ENCODE peak calls at places on chromosome 20, in four cellular contexts. J is tibial nerve, K is lung, F is fibroblast of mammary gland. D is an unnamed sample.

GRCh38 chr20:45358282-45359068 is 4.5 kb upstream of the SYS1 start:
- DNase-seq in F (peak), J (peak), K (peak), D (no peak)

GRCh38 chr20:63097336-63097831 is 90.6 kb upstream of the BHLHE23 start:
- DNase-seq in F (no peak), J (no peak), K (no peak), D (no peak)

GRCh38 chr20:19644085-19644484 is 114.0 kb upstream of the RIN2 start:
- DNase-seq in K (no peak), J (no peak), F (no peak), D (peak)

GRCh38 chr20:36855241-36855657 is 20.7 kb upstream of the TLDC2 start:
- DNase-seq in J (no peak), F (peak), K (no peak), D (no peak)

GRCh38 chr20:8376940-8377339 is 244.9 kb downstream of the PLCB1 start:
- DNase-seq in F (no peak), K (no peak), J (no peak), D (no peak)

GRCh38 chr20:25015986-25016385 is 23.4 kb upstream of the APMAP start:
- DNase-seq in J (no peak), K (no peak), F (no peak), D (no peak)

GRCh38 chr20:18059603-18060002 is 1.9 kb upstream of the OVOL2 start:
- DNase-seq in J (no peak), F (no peak), K (no peak), D (no peak)

GRCh38 chr20:33261465-33261864 is 21.5 kb upstream of the BPIFB1 start:
- DNase-seq in F (no peak), J (no peak), K (no peak), D (no peak)

GRCh38 chr20:34708621-34709043 is 4.5 kb downstream of the TP53INP2 start:
- DNase-seq in F (peak), K (peak), J (peak), D (peak)

GRCh38 chr20:48012401-48012974 is 227.2 kb upstream of the SULF2 start:
- DNase-seq in K (no peak), J (no peak), F (peak), D (peak)

GRCh38 chr20:33832113-33832853 is 21.1 kb downstream of the CHMP4B start:
- DNase-seq in K (no peak), J (no peak), F (peak), D (no peak)

GRCh38 chr20:2287504-2287903 is 8.3 kb upstream of the TGM3 start:
- DNase-seq in F (no peak), J (no peak), K (no peak), D (no peak)

GRCh38 chr20:43507150-43508080 is at the start of gene L3MBTL1:
- DNase-seq in J (no peak), F (peak), K (peak), D (peak)

GRCh38 chr20:34622821-34623451 is 54.0 kb downstream of the PIGU start:
- DNase-seq in J (no peak), F (no peak), K (no peak), D (no peak)

GRCh38 chr20:17749979-17750721 is 50.4 kb downstream of the BANF2 start:
- DNase-seq in J (peak), K (peak), F (peak), D (peak)

GRCh38 chr20:54633903-54634302 is 158.5 kb downstream of the DOK5 start:
- DNase-seq in F (no peak), K (no peak), J (no peak), D (no peak)

GRCh38 chr20:39518649-39519048 is 556.5 kb downstream of the DHX35 start:
- DNase-seq in F (peak), K (no peak), J (no peak), D (no peak)

GRCh38 chr20:61949714-61950630 is 115.7 kb downstream of the TAF4 start:
- DNase-seq in K (no peak), F (no peak), J (no peak), D (no peak)

GRCh38 chr20:62494537-62494936 is 18.7 kb upstream of the GATA5 start:
- DNase-seq in F (no peak), J (no peak), K (no peak), D (no peak)

GRCh38 chr20:61898405-61898804 is 167.3 kb downstream of the TAF4 start:
- DNase-seq in J (no peak), F (no peak), K (no peak), D (no peak)

GRCh38 chr20:62595491-62595890 is 46.8 kb upstream of the SLCO4A1 start:
- DNase-seq in F (peak), J (no peak), K (peak), D (peak)

GRCh38 chr20:32727663-32728062 is 15.6 kb downstream of the COMMD7 start:
- DNase-seq in J (no peak), K (no peak), F (peak), D (no peak)

GRCh38 chr20:24721891-24722530 is 227.1 kb upstream of the CST7 start:
- DNase-seq in F (no peak), J (no peak), K (peak), D (no peak)

GRCh38 chr20:44104807-44105517 is 82.0 kb downstream of the JPH2 start:
- DNase-seq in J (no peak), F (peak), K (no peak), D (peak)

GRCh38 chr20:32452776-32453466 is 94.8 kb downstream of the ASXL1 start:
- DNase-seq in J (no peak), K (no peak), F (no peak), D (no peak)

GRCh38 chr20:49187330-49188100 is 619 bp downstream of the STAU1 start:
- DNase-seq in K (peak), F (no peak), J (peak), D (peak)

GRCh38 chr20:25272223-25273000 is 24.5 kb downstream of the PYGB start:
- DNase-seq in J (no peak), F (peak), K (no peak), D (no peak)

GRCh38 chr20:33062105-33062629 is 8.5 kb downstream of the BPIFB3 start:
- DNase-seq in F (no peak), K (no peak), J (no peak), D (no peak)

GRCh38 chr20:51802170-51802745 is at the start of gene SALL4:
- DNase-seq in J (no peak), K (no peak), F (no peak), D (no peak)

GRCh38 chr20:5797165-5797564 is 47.0 kb downstream of the SHLD1 start:
- DNase-seq in K (no peak), J (no peak), F (no peak), D (no peak)

GRCh38 chr20:34522969-34523871 is 7.0 kb downstream of the DYNLRB1 start:
- DNase-seq in F (peak), K (peak), J (peak), D (peak)

GRCh38 chr20:35616465-35617396 is 1.1 kb downstream of the SPAG4 start:
- DNase-seq in K (peak), J (peak), F (peak), D (peak)

GRCh38 chr20:59173938-59174496 is 10.4 kb downstream of the ZNF831 start:
- DNase-seq in K (no peak), J (no peak), F (no peak), D (no peak)

GRCh38 chr20:48260370-48260769 is 475.1 kb upstream of the SULF2 start:
- DNase-seq in J (no peak), F (no peak), K (no peak), D (no peak)

GRCh38 chr20:8078528-8078914 is 53.5 kb upstream of the PLCB1 start:
- DNase-seq in J (no peak), K (no peak), F (no peak), D (no peak)

GRCh38 chr20:62642666-62643520 is 590 bp downstream of the SLCO4A1 start:
- DNase-seq in J (no peak), K (no peak), F (peak), D (peak)

GRCh38 chr20:9214676-9215075 is 145.8 kb downstream of the PLCB4 start:
- DNase-seq in F (peak), J (no peak), K (no peak), D (peak)

GRCh38 chr20:57522380-57522973 is 2.5 kb downstream of the CTCFL start:
- DNase-seq in J (no peak), K (no peak), F (no peak), D (no peak)

GRCh38 chr20:57523782-57524181 is 1.2 kb downstream of the CTCFL start:
- DNase-seq in J (no peak), K (no peak), F (no peak), D (no peak)

GRCh38 chr20:57525328-57526053 is 551 bp upstream of the CTCFL start:
- DNase-seq in F (no peak), K (no peak), J (no peak), D (no peak)

GRCh38 chr20:57526067-57526884 is 1.3 kb upstream of the CTCFL start:
- DNase-seq in J (no peak), F (no peak), K (no peak), D (no peak)

DNA sequence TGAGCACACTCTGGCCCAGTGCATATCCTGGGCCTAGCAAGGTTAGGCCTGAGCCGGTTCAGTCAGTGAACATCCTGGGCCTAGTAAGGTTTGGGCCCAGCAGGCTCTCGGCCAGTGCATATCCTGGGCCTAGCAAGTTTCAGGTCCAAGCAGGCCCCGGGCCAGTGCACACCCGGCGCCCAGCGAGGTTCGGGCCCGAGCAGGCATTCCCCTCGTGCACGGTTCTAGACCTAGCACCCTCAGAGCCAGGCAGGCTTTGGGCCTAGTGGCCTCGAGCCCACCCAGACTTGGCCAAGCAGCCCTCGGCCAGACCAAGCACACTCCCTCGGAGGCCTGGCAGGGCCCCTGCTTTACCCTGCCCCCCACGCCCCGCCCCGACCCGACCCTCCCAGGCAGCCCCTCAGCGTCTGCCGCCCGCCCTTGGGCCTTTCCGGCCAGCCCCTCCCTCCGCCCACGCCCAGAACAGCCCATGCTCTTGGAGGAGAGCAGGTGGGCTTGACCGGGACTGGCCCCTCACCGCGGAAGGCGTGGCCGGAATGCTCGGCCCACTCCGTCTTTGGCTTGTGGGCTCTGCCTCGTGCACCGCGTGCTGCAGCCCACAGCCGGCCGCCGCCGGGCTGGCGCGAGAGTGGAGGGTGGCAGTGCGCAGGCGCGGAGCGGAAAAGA is at the start of gene CTCFL:
- DNase-seq in J (no peak), F (no peak), K (no peak), D (no peak)
- H3K4me3 ChIP-seq in J (no peak), F (no peak), K (no peak), D (no peak)

DNA sequence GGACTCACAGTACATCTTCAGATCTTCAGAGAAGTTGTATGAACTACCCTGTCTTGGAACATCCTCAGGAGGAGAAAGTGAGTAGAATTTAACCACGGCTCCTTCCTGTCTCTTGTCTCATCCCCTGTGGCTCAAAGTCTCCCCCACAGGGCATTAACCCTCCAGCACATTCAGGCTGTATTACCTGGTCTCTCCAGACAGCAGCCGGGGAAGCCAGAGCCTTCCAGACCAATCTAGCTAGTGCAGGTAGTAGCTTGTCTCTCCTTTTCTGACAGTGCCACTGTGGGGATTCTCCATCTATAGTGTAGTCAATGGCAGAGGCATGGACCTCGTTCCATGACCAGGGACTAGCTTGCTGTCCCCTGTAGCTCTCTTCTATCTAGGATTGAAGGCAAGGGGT is 16.9 kb upstream of the ELMO2 start:
- DNase-seq in J (no peak), K (no peak), F (no peak), D (no peak)
- TF ChIP-seq CTCF in J (no peak), K (no peak), F (no peak), D (no peak)

DNA sequence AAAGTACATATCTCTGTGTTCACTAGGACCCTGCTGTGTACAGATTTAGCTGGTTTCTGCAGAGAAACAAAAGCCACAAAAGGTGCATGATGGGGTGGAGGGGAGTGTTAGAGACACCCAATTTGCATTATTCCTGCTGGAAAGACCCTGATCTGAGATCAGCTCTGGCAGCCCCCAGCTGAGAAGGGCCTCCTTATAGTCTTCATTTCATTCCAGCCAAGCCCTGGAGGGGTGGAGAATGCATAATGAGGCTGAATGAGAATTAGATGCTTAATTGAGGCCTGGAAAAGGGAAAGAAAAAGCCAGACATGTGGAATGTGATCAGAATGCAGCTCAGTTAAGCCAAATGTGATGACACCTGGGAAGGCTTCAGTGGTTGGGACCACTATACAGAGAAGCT is 545.5 kb downstream of the KIF16B start:
- DNase-seq in J (no peak), K (no peak), F (no peak), D (no peak)
- H3K4me3 ChIP-seq in J (no peak), K (no peak), F (no peak), D (no peak)

GRCh38 chr20:10611357-10611756 is 62.4 kb downstream of the JAG1 start:
- DNase-seq in J (no peak), K (no peak), F (peak), D (peak)
- TF ChIP-seq CTCF in J (no peak), K (no peak), F (peak), D (peak)

DNA sequence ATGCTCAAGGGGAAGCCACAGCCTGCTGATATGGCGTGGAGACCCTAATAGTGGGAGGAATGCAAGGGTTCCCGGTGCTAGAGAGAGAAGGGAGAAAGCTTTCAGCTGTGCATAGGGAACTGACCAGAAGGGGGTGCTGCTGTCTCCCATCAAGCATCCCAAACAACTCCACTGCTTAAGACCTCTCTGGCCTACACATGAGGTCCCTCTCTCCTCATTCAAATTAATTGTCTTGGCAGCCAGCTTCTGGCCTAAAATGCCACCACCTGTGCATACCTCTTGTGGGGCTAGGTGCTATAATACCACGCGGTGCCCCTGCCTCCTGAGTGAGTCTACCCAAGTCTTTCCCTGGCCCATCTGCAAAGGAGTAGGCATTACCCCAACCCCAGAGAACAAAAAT is 14.5 kb downstream of the ADISSP start:
- DNase-seq in K (no peak), J (peak), F (peak), D (peak)
- H3K4me3 ChIP-seq in K (no peak), J (no peak), F (no peak), D (no peak)

GRCh38 chr20:50646483-50646996 is 44.8 kb downstream of the RIPOR3 start:
- DNase-seq in J (peak), F (peak), K (no peak), D (peak)
- TF ChIP-seq CTCF in J (no peak), F (peak), K (no peak), D (peak)

DNA sequence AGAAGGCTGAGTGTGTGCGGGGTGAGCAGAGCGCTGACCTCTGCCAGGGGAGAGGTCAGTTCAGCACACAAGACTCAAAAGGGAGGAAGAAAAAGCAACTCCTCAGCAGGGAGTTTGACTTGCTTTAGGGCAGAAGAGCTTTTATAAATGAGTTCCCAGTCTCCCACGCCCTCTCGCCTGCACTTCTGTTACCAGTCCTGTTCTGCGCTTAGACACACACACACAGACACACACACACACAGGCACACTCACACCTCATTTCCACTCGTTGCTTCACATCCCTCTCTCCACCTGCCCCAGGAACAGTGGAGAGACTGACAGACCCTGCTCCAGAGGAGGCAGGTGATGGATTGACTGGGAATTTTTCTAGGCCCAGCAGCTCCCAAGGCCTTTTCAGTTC is 43.9 kb downstream of the JAG1 start:
- DNase-seq in J (no peak), F (no peak), K (no peak), D (no peak)
- H3K4me3 ChIP-seq in J (no peak), F (no peak), K (no peak), D (no peak)

GRCh38 chr20:13262302-13262650 is 41.2 kb downstream of the ISM1 start:
- DNase-seq in J (no peak), F (no peak), K (no peak), D (no peak)

GRCh38 chr20:13260620-13261279 is 39.7 kb downstream of the ISM1 start:
- DNase-seq in J (no peak), K (peak), F (no peak), D (no peak)

GRCh38 chr20:13262701-13263335 is 41.7 kb downstream of the ISM1 start:
- DNase-seq in K (no peak), J (no peak), F (no peak), D (no peak)

GRCh38 chr20:13259921-13260320 is 38.8 kb downstream of the ISM1 start:
- DNase-seq in K (no peak), F (no peak), J (no peak), D (no peak)

GRCh38 chr20:13261460-13262301 is 40.6 kb downstream of the ISM1 start:
- DNase-seq in K (peak), J (peak), F (peak), D (peak)
- TF ChIP-seq CTCF in K (peak), J (peak), F (peak), D (peak)